ENCODE peak calls at places on chromosome 20, in seven cellular contexts. One of them, this sample, is unnamed.

GRCh38 chr20:34472246-34472925 is 43.8 kb upstream of the DYNLRB1 start:
- DNase-seq in neural crest cell: no peak
- DNase-seq in nephron progenitor cell: no peak
- DNase-seq in activated naive CD4-positive, alpha-beta T cell treated with anti-CD3 and anti-CD28 coated beads, Interleukin-2, amount 50 U/mL, for 16 hours: no peak
- DNase-seq in cardiac muscle cell: no peak
- DNase-seq in foreskin fibroblast: peak
- DNase-seq in ELF-1: no peak
- DNase-seq in this sample: no peak

GRCh38 chr20:35312348-35312747 is 20.1 kb upstream of the FAM83C start:
- DNase-seq in ELF-1: no peak
- DNase-seq in activated naive CD4-positive, alpha-beta T cell treated with anti-CD3 and anti-CD28 coated beads, Interleukin-2, amount 50 U/mL, for 16 hours: no peak
- DNase-seq in nephron progenitor cell: no peak
- DNase-seq in cardiac muscle cell: no peak
- DNase-seq in neural crest cell: no peak
- DNase-seq in foreskin fibroblast: peak
- DNase-seq in this sample: no peak

GRCh38 chr20:58524814-58525213 is 9.6 kb upstream of the APCDD1L start:
- DNase-seq in activated naive CD4-positive, alpha-beta T cell treated with anti-CD3 and anti-CD28 coated beads, Interleukin-2, amount 50 U/mL, for 16 hours: no peak
- DNase-seq in foreskin fibroblast: peak
- DNase-seq in neural crest cell: no peak
- DNase-seq in nephron progenitor cell: no peak
- DNase-seq in cardiac muscle cell: no peak
- DNase-seq in ELF-1: no peak
- DNase-seq in this sample: no peak

GRCh38 chr20:48807586-48808381 is 20.0 kb downstream of the PREX1 start:
- DNase-seq in cardiac muscle cell: no peak
- DNase-seq in activated naive CD4-positive, alpha-beta T cell treated with anti-CD3 and anti-CD28 coated beads, Interleukin-2, amount 50 U/mL, for 16 hours: no peak
- DNase-seq in nephron progenitor cell: no peak
- DNase-seq in ELF-1: no peak
- DNase-seq in foreskin fibroblast: peak
- DNase-seq in neural crest cell: no peak
- DNase-seq in this sample: no peak

GRCh38 chr20:17660667-17661066 is 21.4 kb downstream of the RRBP1 start:
- DNase-seq in ELF-1: no peak
- DNase-seq in activated naive CD4-positive, alpha-beta T cell treated with anti-CD3 and anti-CD28 coated beads, Interleukin-2, amount 50 U/mL, for 16 hours: no peak
- DNase-seq in neural crest cell: no peak
- DNase-seq in nephron progenitor cell: no peak
- DNase-seq in cardiac muscle cell: no peak
- DNase-seq in foreskin fibroblast: no peak
- DNase-seq in this sample: no peak

GRCh38 chr20:40728470-40728869 is 39.4 kb upstream of the MAFB start:
- DNase-seq in activated naive CD4-positive, alpha-beta T cell treated with anti-CD3 and anti-CD28 coated beads, Interleukin-2, amount 50 U/mL, for 16 hours: no peak
- DNase-seq in cardiac muscle cell: no peak
- DNase-seq in nephron progenitor cell: no peak
- DNase-seq in neural crest cell: no peak
- DNase-seq in foreskin fibroblast: peak
- DNase-seq in ELF-1: no peak
- DNase-seq in this sample: no peak

GRCh38 chr20:34439168-34439567 is 76.1 kb downstream of the ITCH start:
- DNase-seq in ELF-1: no peak
- DNase-seq in neural crest cell: no peak
- DNase-seq in foreskin fibroblast: no peak
- DNase-seq in nephron progenitor cell: no peak
- DNase-seq in activated naive CD4-positive, alpha-beta T cell treated with anti-CD3 and anti-CD28 coated beads, Interleukin-2, amount 50 U/mL, for 16 hours: no peak
- DNase-seq in cardiac muscle cell: peak
- DNase-seq in this sample: no peak

GRCh38 chr20:14947536-14947935 is 610.1 kb upstream of the FLRT3 start:
- DNase-seq in cardiac muscle cell: no peak
- DNase-seq in foreskin fibroblast: no peak
- DNase-seq in nephron progenitor cell: no peak
- DNase-seq in ELF-1: no peak
- DNase-seq in neural crest cell: no peak
- DNase-seq in activated naive CD4-positive, alpha-beta T cell treated with anti-CD3 and anti-CD28 coated beads, Interleukin-2, amount 50 U/mL, for 16 hours: no peak
- DNase-seq in this sample: no peak

GRCh38 chr20:62043131-62043914 is 22.4 kb downstream of the TAF4 start:
- DNase-seq in cardiac muscle cell: no peak
- DNase-seq in nephron progenitor cell: no peak
- DNase-seq in foreskin fibroblast: peak
- DNase-seq in ELF-1: no peak
- DNase-seq in activated naive CD4-positive, alpha-beta T cell treated with anti-CD3 and anti-CD28 coated beads, Interleukin-2, amount 50 U/mL, for 16 hours: no peak
- DNase-seq in neural crest cell: no peak
- DNase-seq in this sample: no peak

GRCh38 chr20:36101201-36101600 is 53.3 kb upstream of the EPB41L1 start:
- DNase-seq in foreskin fibroblast: no peak
- DNase-seq in ELF-1: peak
- DNase-seq in neural crest cell: no peak
- DNase-seq in cardiac muscle cell: peak
- DNase-seq in nephron progenitor cell: no peak
- DNase-seq in activated naive CD4-positive, alpha-beta T cell treated with anti-CD3 and anti-CD28 coated beads, Interleukin-2, amount 50 U/mL, for 16 hours: no peak
- DNase-seq in this sample: no peak